ENCODE peak calls at places on chromosomes 2 and 18, in five cellular contexts. One of them, this sample, is unnamed.

GRCh38 chr18:79380816-79381806 is 14.6 kb upstream of the NFATC1 start:
- DNase-seq in progenitor cell of endocrine pancreas: peak
- DNase-seq in AG09309: no peak
- DNase-seq in NB4: peak
- DNase-seq in Panc1: no peak
- DNase-seq in this sample: peak

GRCh38 chr2:137380610-137381009 is 583.7 kb upstream of the HNMT start:
- DNase-seq in progenitor cell of endocrine pancreas: no peak
- DNase-seq in AG09309: no peak
- DNase-seq in NB4: no peak
- DNase-seq in Panc1: no peak
- DNase-seq in this sample: no peak

GRCh38 chr18:31549416-31549815 is 42.3 kb upstream of the TTR start:
- DNase-seq in progenitor cell of endocrine pancreas: no peak
- DNase-seq in AG09309: no peak
- DNase-seq in NB4: no peak
- DNase-seq in Panc1: no peak
- DNase-seq in this sample: no peak

GRCh38 chr2:176100547-176101140 is 1.0 kb downstream of the HOXD12 start:
- DNase-seq in progenitor cell of endocrine pancreas: no peak
- DNase-seq in AG09309: no peak
- DNase-seq in NB4: no peak
- DNase-seq in Panc1: no peak
- DNase-seq in this sample: no peak

GRCh38 chr2:216274194-216274593 is 98.1 kb downstream of the MARCHF4 start:
- DNase-seq in progenitor cell of endocrine pancreas: no peak
- DNase-seq in AG09309: peak
- DNase-seq in NB4: no peak
- DNase-seq in Panc1: no peak
- DNase-seq in this sample: no peak

GRCh38 chr2:28367667-28368416 is 24.8 kb upstream of the FOSL2 start:
- DNase-seq in progenitor cell of endocrine pancreas: no peak
- DNase-seq in AG09309: no peak
- DNase-seq in NB4: no peak
- DNase-seq in Panc1: no peak
- DNase-seq in this sample: no peak

GRCh38 chr2:39860538-39860937 is 81.5 kb upstream of the THUMPD2 start:
- DNase-seq in progenitor cell of endocrine pancreas: no peak
- DNase-seq in AG09309: no peak
- DNase-seq in NB4: no peak
- DNase-seq in Panc1: no peak
- DNase-seq in this sample: no peak

GRCh38 chr18:12027046-12027445 is 45.7 kb downstream of the IMPA2 start:
- DNase-seq in progenitor cell of endocrine pancreas: no peak
- DNase-seq in AG09309: no peak
- DNase-seq in NB4: no peak
- DNase-seq in Panc1: no peak
- DNase-seq in this sample: peak

GRCh38 chr2:49251766-49252165 is 97.5 kb upstream of the FSHR start:
- DNase-seq in progenitor cell of endocrine pancreas: no peak
- DNase-seq in AG09309: peak
- DNase-seq in NB4: no peak
- DNase-seq in Panc1: no peak
- DNase-seq in this sample: no peak

GRCh38 chr2:219574509-219575311 is 2.6 kb downstream of the INHA start:
- DNase-seq in progenitor cell of endocrine pancreas: no peak
- DNase-seq in AG09309: no peak
- DNase-seq in NB4: no peak
- DNase-seq in Panc1: no peak
- DNase-seq in this sample: no peak

GRCh38 chr2:20365249-20365817 is 14.7 kb upstream of the PUM2 start:
- DNase-seq in progenitor cell of endocrine pancreas: no peak
- DNase-seq in AG09309: no peak
- DNase-seq in NB4: no peak
- DNase-seq in Panc1: no peak
- DNase-seq in this sample: no peak

GRCh38 chr18:48455555-48456478 is 46.6 kb upstream of the ZBTB7C start:
- DNase-seq in progenitor cell of endocrine pancreas: no peak
- DNase-seq in AG09309: peak
- DNase-seq in NB4: peak
- DNase-seq in Panc1: no peak
- DNase-seq in this sample: no peak

GRCh38 chr2:8169443-8169842 is 512.4 kb upstream of the ID2 start:
- DNase-seq in progenitor cell of endocrine pancreas: no peak
- DNase-seq in AG09309: peak
- DNase-seq in NB4: no peak
- DNase-seq in Panc1: no peak
- DNase-seq in this sample: no peak

GRCh38 chr2:8682719-8683667 is 1.1 kb downstream of the ID2 start:
- DNase-seq in progenitor cell of endocrine pancreas: no peak
- DNase-seq in AG09309: no peak
- DNase-seq in NB4: peak
- DNase-seq in Panc1: no peak
- DNase-seq in this sample: no peak

GRCh38 chr18:64409511-64409910 is 260.6 kb upstream of the LINC00305 start:
- DNase-seq in progenitor cell of endocrine pancreas: no peak
- DNase-seq in AG09309: no peak
- DNase-seq in NB4: peak
- DNase-seq in Panc1: no peak
- DNase-seq in this sample: no peak

GRCh38 chr18:13614701-13615288 is 111.6 kb downstream of the FAM210A start:
- DNase-seq in progenitor cell of endocrine pancreas: no peak
- DNase-seq in AG09309: no peak
- DNase-seq in NB4: no peak
- DNase-seq in Panc1: no peak
- DNase-seq in this sample: no peak

GRCh38 chr2:201157694-201158093 is 25.2 kb upstream of the CASP10 start:
- DNase-seq in progenitor cell of endocrine pancreas: no peak
- DNase-seq in AG09309: no peak
- DNase-seq in NB4: peak
- DNase-seq in Panc1: no peak
- DNase-seq in this sample: no peak

GRCh38 chr18:76405761-76406356 is 89.2 kb downstream of the ZNF516 start:
- DNase-seq in progenitor cell of endocrine pancreas: no peak
- DNase-seq in AG09309: no peak
- DNase-seq in NB4: peak
- DNase-seq in Panc1: no peak
- DNase-seq in this sample: peak

GRCh38 chr2:58063641-58064040 is 17.0 kb downstream of the VRK2 start:
- DNase-seq in progenitor cell of endocrine pancreas: no peak
- DNase-seq in AG09309: peak
- DNase-seq in NB4: no peak
- DNase-seq in Panc1: no peak
- DNase-seq in this sample: no peak

GRCh38 chr18:68426731-68427315 is 288.1 kb downstream of the TMX3 start:
- DNase-seq in progenitor cell of endocrine pancreas: no peak
- DNase-seq in AG09309: no peak
- DNase-seq in NB4: no peak
- DNase-seq in Panc1: no peak
- DNase-seq in this sample: no peak

GRCh38 chr2:88811238-88811637 is 119.8 kb downstream of the RPIA start:
- DNase-seq in progenitor cell of endocrine pancreas: no peak
- DNase-seq in AG09309: no peak
- DNase-seq in NB4: no peak
- DNase-seq in Panc1: no peak
- DNase-seq in this sample: no peak

GRCh38 chr2:17757321-17757720 is 3.4 kb downstream of the GEN1 start:
- DNase-seq in progenitor cell of endocrine pancreas: no peak
- DNase-seq in AG09309: no peak
- DNase-seq in NB4: no peak
- DNase-seq in Panc1: no peak
- DNase-seq in this sample: no peak

GRCh38 chr2:90207454-90208058 is 1516.1 kb downstream of the RPIA start:
- DNase-seq in progenitor cell of endocrine pancreas: no peak
- DNase-seq in AG09309: no peak
- DNase-seq in NB4: peak
- DNase-seq in Panc1: no peak
- DNase-seq in this sample: no peak

GRCh38 chr2:102276549-102277201 is 34.7 kb upstream of the IL1RL1 start:
- DNase-seq in progenitor cell of endocrine pancreas: no peak
- DNase-seq in AG09309: no peak
- DNase-seq in NB4: no peak
- DNase-seq in Panc1: no peak
- DNase-seq in this sample: no peak

GRCh38 chr2:8837795-8838140 is 355 bp upstream of the KIDINS220 start:
- DNase-seq in progenitor cell of endocrine pancreas: no peak
- DNase-seq in AG09309: no peak
- DNase-seq in NB4: no peak
- DNase-seq in Panc1: no peak
- DNase-seq in this sample: no peak

GRCh38 chr2:904243-905024 is 46.2 kb upstream of the SNTG2 start:
- DNase-seq in progenitor cell of endocrine pancreas: no peak
- DNase-seq in AG09309: no peak
- DNase-seq in NB4: no peak
- DNase-seq in Panc1: no peak
- DNase-seq in this sample: no peak

GRCh38 chr2:29196792-29197788 is 81.9 kb downstream of the CLIP4 start:
- DNase-seq in progenitor cell of endocrine pancreas: peak
- DNase-seq in AG09309: no peak
- DNase-seq in NB4: peak
- DNase-seq in Panc1: peak
- DNase-seq in this sample: peak

GRCh38 chr2:170739048-170739447 is 23.9 kb downstream of the SP5 start:
- DNase-seq in progenitor cell of endocrine pancreas: no peak
- DNase-seq in AG09309: peak
- DNase-seq in NB4: no peak
- DNase-seq in Panc1: peak
- DNase-seq in this sample: no peak

GRCh38 chr2:73112913-73113633 is at the start of gene RAB11FIP5:
- DNase-seq in progenitor cell of endocrine pancreas: peak
- DNase-seq in AG09309: peak
- DNase-seq in NB4: peak
- DNase-seq in Panc1: no peak
- DNase-seq in this sample: peak
- TF ChIP-seq CTCF in progenitor cell of endocrine pancreas: no peak
- TF ChIP-seq CTCF in AG09309: no peak
- TF ChIP-seq CTCF in NB4: no peak
- TF ChIP-seq CTCF in Panc1: no peak
- TF ChIP-seq CTCF in this sample: peak

DNA sequence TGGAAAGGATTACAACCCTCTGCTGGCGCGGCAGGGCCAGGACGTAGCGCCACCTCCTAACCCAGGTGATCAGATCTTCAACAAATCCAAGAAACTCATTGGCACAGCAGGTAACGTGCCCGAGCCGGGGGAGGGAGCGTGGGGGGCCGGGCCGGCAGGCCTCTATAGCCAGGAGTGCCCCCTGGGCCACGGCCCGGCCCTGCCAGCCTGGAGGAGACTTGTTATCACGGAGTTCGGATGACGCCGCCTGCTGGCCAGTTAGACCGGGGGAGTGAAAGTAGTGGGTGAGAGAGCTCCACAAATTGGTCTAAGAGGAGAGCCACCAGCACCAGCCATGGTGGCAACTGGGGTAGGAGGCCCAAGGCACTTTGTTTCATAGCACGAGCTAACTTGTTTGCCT is 8.6 kb upstream of the TMEM214 start:
- DNase-seq in progenitor cell of endocrine pancreas: no peak
- DNase-seq in AG09309: no peak
- DNase-seq in NB4: no peak
- DNase-seq in Panc1: no peak
- DNase-seq in this sample: no peak
- TF ChIP-seq CTCF in progenitor cell of endocrine pancreas: peak
- TF ChIP-seq CTCF in AG09309: no peak
- TF ChIP-seq CTCF in NB4: no peak
- TF ChIP-seq CTCF in Panc1: no peak
- TF ChIP-seq CTCF in this sample: no peak

DNA sequence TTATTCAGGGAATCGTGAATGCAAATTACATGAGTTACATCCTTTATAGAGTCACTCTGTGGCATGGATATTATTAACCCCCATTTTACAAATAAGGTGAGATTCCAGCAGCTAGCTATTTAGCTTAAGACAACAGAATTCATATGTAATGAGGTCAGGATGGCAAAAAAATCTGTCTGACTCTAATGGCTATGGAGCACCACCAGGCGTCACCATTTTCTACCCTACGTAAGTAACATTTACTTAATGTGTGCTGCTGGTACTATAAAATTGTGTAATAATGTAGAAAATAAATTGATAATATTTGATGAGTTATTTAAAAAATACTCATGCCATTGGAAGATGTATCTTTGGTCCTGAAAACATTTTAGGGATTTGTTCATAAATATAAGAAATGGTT is 2040.1 kb upstream of the LRRTM1 start:
- DNase-seq in progenitor cell of endocrine pancreas: no peak
- DNase-seq in AG09309: no peak
- DNase-seq in NB4: no peak
- DNase-seq in Panc1: peak
- DNase-seq in this sample: no peak
- TF ChIP-seq CTCF in progenitor cell of endocrine pancreas: peak
- TF ChIP-seq CTCF in AG09309: no peak
- TF ChIP-seq CTCF in NB4: no peak
- TF ChIP-seq CTCF in Panc1: peak
- TF ChIP-seq CTCF in this sample: no peak

GRCh38 chr2:119475857-119476244 is 44.2 kb downstream of the TMEM37 start:
- DNase-seq in progenitor cell of endocrine pancreas: no peak
- DNase-seq in AG09309: no peak
- DNase-seq in NB4: no peak
- DNase-seq in Panc1: no peak
- DNase-seq in this sample: no peak

GRCh38 chr2:119475225-119475856 is 43.7 kb downstream of the TMEM37 start:
- DNase-seq in progenitor cell of endocrine pancreas: peak
- DNase-seq in AG09309: no peak
- DNase-seq in NB4: no peak
- DNase-seq in Panc1: no peak
- DNase-seq in this sample: no peak

GRCh38 chr2:119478188-119479065 is 45.9 kb downstream of the SCTR start:
- DNase-seq in progenitor cell of endocrine pancreas: no peak
- DNase-seq in AG09309: no peak
- DNase-seq in NB4: no peak
- DNase-seq in Panc1: no peak
- DNase-seq in this sample: no peak

GRCh38 chr2:119474371-119475224 is 42.9 kb downstream of the TMEM37 start:
- DNase-seq in progenitor cell of endocrine pancreas: no peak
- DNase-seq in AG09309: no peak
- DNase-seq in NB4: no peak
- DNase-seq in Panc1: no peak
- DNase-seq in this sample: no peak

DNA sequence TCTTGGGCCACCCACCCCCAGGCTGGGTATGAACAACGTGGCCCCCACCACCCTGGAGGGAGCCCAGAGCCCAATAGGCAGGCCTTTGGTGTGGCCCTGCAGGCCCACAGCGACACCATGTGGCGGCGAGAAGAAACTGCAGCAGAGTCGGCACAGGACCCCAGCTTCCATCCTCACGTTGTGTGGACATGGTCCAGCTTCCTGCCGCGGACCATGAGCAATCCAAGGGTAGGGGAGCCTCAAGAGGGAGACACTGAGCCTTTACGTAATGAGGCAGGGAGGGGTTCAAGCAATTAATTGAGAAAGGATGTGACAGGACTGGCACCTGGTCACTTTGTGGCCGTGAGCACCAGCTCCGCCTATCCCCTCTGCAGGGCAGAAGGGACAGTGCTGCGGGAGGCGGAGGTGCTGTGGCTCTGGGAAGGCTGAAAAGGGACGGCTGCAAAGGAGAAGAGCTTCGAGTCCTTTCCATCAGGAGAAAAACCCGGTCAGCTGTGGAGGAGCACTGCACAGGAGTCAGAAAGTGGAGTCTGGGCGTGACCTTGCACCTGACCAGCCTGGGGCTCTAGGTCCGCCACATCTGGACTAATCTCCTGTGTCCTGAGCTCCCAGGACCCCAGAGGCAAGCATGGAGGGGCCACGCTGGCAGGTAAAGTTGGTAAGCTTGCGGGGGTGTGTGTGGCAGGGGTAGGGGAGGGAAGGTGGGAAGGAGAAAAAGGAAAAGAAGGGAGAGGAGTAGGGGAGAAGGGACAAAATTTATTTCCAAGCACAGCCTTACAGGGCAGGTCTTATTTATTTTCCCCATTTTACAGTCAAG is 44.9 kb downstream of the TMEM37 start:
- DNase-seq in progenitor cell of endocrine pancreas: peak
- DNase-seq in AG09309: no peak
- DNase-seq in NB4: peak
- DNase-seq in Panc1: peak
- DNase-seq in this sample: no peak
- TF ChIP-seq CTCF in progenitor cell of endocrine pancreas: peak
- TF ChIP-seq CTCF in AG09309: peak
- TF ChIP-seq CTCF in NB4: peak
- TF ChIP-seq CTCF in Panc1: peak
- TF ChIP-seq CTCF in this sample: peak